ENCODE peak calls at places on chromosomes 12 and 14, in seven cellular contexts. L is M059J; T is CD4-positive, CD25-positive, alpha-beta regulatory T cell; Q is retina; O is T-helper 1 cell; A is stimulated activated CD4-positive, alpha-beta T cell treated with anti-CD3 and anti-CD28 coated beads, Interleukin-12 subunit alpha, Interleukin-12 subunit beta, amount 100 ng/mL, for 48 hours; V is ACHN. S is an unnamed sample.

GRCh38 chr14:89719371-89720075 is 235.0 kb downstream of the EFCAB11 start:
- DNase-seq in L (no peak), T (no peak), Q (no peak), O (no peak), A (no peak), V (no peak), S (no peak)

GRCh38 chr14:74591899-74592298 is 20.1 kb downstream of the LTBP2 start:
- DNase-seq in L (no peak), T (no peak), Q (no peak), O (no peak), A (no peak), V (no peak), S (no peak)

GRCh38 chr12:56991319-56991906 is 14.9 kb downstream of the ZBTB39 start:
- DNase-seq in L (peak), T (no peak), Q (no peak), O (no peak), A (no peak), V (no peak), S (no peak)

GRCh38 chr12:89481218-89481914 is 43.2 kb downstream of the GALNT4 start:
- DNase-seq in L (no peak), T (no peak), Q (no peak), O (no peak), A (no peak), V (no peak), S (no peak)

GRCh38 chr12:90854136-90854689 is 100.8 kb downstream of the CCER1 start:
- DNase-seq in L (peak), T (no peak), Q (peak), O (no peak), A (no peak), V (peak), S (no peak)

GRCh38 chr12:119990382-119990874 is 1.4 kb downstream of the BICDL1 start:
- DNase-seq in L (no peak), T (no peak), Q (no peak), O (no peak), A (no peak), V (peak), S (no peak)

GRCh38 chr12:129544716-129545115 is 359.1 kb downstream of the TMEM132D start:
- DNase-seq in L (no peak), T (no peak), Q (no peak), O (no peak), A (no peak), V (no peak), S (no peak)

GRCh38 chr12:100995771-100996170 is 201.2 kb downstream of the ANO4 start:
- DNase-seq in L (peak), T (no peak), Q (no peak), O (no peak), A (no peak), V (no peak), S (no peak)

GRCh38 chr12:128833418-128833817 is 9.7 kb upstream of the SLC15A4 start:
- DNase-seq in L (no peak), T (no peak), Q (no peak), O (no peak), A (no peak), V (no peak), S (no peak)

GRCh38 chr14:51070732-51071131 is 24.2 kb downstream of the TRIM9 start:
- DNase-seq in L (peak), T (no peak), Q (no peak), O (no peak), A (no peak), V (no peak), S (no peak)

GRCh38 chr12:23014749-23015148 is 389.8 kb downstream of the ETNK1 start:
- DNase-seq in L (no peak), T (no peak), Q (no peak), O (no peak), A (no peak), V (no peak), S (no peak)

GRCh38 chr14:104443391-104444158 is 136.0 kb upstream of the C14orf180 start:
- DNase-seq in L (no peak), T (no peak), Q (peak), O (no peak), A (no peak), V (no peak), S (no peak)

GRCh38 chr12:104357431-104357952 is 54.0 kb downstream of the EID3 start:
- DNase-seq in L (peak), T (no peak), Q (no peak), O (no peak), A (no peak), V (peak), S (no peak)

GRCh38 chr14:22850944-22851790 is 14.8 kb downstream of the MMP14 start:
- DNase-seq in L (peak), T (no peak), Q (no peak), O (no peak), A (no peak), V (peak), S (no peak)

GRCh38 chr14:73526036-73526984 is 10.6 kb upstream of the ACOT1 start:
- DNase-seq in L (peak), T (no peak), Q (no peak), O (no peak), A (no peak), V (no peak), S (no peak)

GRCh38 chr14:92308676-92309075 is 14.3 kb upstream of the SLC24A4 start:
- DNase-seq in L (no peak), T (no peak), Q (no peak), O (no peak), A (no peak), V (no peak), S (no peak)

GRCh38 chr14:25136811-25137210 is 86.9 kb upstream of the STXBP6 start:
- DNase-seq in L (no peak), T (no peak), Q (no peak), O (no peak), A (no peak), V (no peak), S (no peak)

GRCh38 chr12:12714276-12715001 is 2.7 kb upstream of the CDKN1B start:
- DNase-seq in L (peak), T (peak), Q (peak), O (peak), A (no peak), V (peak), S (peak)

GRCh38 chr12:20350495-20350894 is 17.8 kb upstream of the PDE3A start:
- DNase-seq in L (peak), T (no peak), Q (no peak), O (no peak), A (no peak), V (no peak), S (no peak)

S was measured in T-helper 22 cell.